ENCODE peak calls at places on chromosomes 3 and 15, in seven cellular contexts. U is K562, N is sigmoid colon, P is breast epithelium, G is heart left ventricle, W is GM12878, O is esophagus muscularis mucosa. F is an unnamed sample.

GRCh38 chr3:143134446-143134845 is 14.9 kb downstream of the CHST2 start:
- DNase-seq in U (no peak), N (no peak), G (no peak), O (no peak), P (no peak), W (no peak), F (no peak)

GRCh38 chr3:40924559-40925058 is 274.7 kb upstream of the CTNNB1 start:
- DNase-seq in O (peak; percentile 66), W (no peak), N (no peak), U (no peak), P (no peak), G (no peak), F (no peak)

GRCh38 chr3:57530071-57530608 is 14.0 kb downstream of the DNAH12 start:
- DNase-seq in N (no peak), U (no peak), P (no peak), G (no peak), O (no peak), W (no peak), F (no peak)

GRCh38 chr3:186137051-186137685 is 28.3 kb upstream of the ETV5 start:
- DNase-seq in G (no peak), W (no peak), U (no peak), P (no peak), O (no peak), N (no peak), F (no peak)

GRCh38 chr15:100247228-100248225 is 94.2 kb downstream of the ADAMTS17 start:
- DNase-seq in G (no peak), U (no peak), N (no peak), W (no peak), P (no peak), O (no peak), F (no peak)

GRCh38 chr15:48856947-48857346 is 21.0 kb upstream of the EID1 start:
- DNase-seq in N (no peak), P (no peak), G (no peak), W (no peak), O (no peak), U (no peak), F (no peak)

GRCh38 chr3:153052096-153052460 is 109.9 kb upstream of the RAP2B start:
- DNase-seq in U (peak; percentile 80), G (peak; percentile 54), N (peak; percentile 82), W (no peak), O (peak; percentile 79), P (no peak), F (no peak)

GRCh38 chr3:118102737-118103136 is 931.9 kb downstream of the IGSF11 start:
- DNase-seq in O (no peak), P (no peak), N (no peak), G (no peak), U (no peak), W (no peak), F (no peak)

GRCh38 chr3:25218362-25218761 is 209.7 kb upstream of the RARB start:
- DNase-seq in W (no peak), P (no peak), G (no peak), O (no peak), U (no peak), N (no peak), F (no peak)

GRCh38 chr3:196499807-196500524 is 3.6 kb downstream of the RNF168 start:
- DNase-seq in U (no peak), P (no peak), G (no peak), W (no peak), N (no peak), O (no peak), F (no peak)

GRCh38 chr15:73648027-73648295 is 14.8 kb upstream of the NPTN start:
- DNase-seq in U (no peak), W (no peak), P (no peak), O (no peak), G (no peak), N (no peak), F (no peak)

GRCh38 chr3:23819599-23820360 is 14.0 kb downstream of the UBE2E1 start:
- DNase-seq in U (no peak), O (no peak), W (no peak), P (no peak), N (no peak), G (no peak), F (no peak)

GRCh38 chr3:188299068-188299467 is 145.1 kb downstream of the LPP start:
- DNase-seq in W (no peak), P (no peak), N (no peak), G (no peak), O (no peak), U (no peak), F (no peak)

GRCh38 chr3:122802323-122802722 is 7.5 kb downstream of the SLC49A4 start:
- DNase-seq in U (no peak), P (no peak), W (no peak), O (no peak), N (no peak), G (no peak), F (no peak)

GRCh38 chr3:188264231-188265213 is 110.6 kb downstream of the LPP start:
- DNase-seq in P (no peak), U (no peak), N (peak; percentile 85), G (peak; percentile 55), W (no peak), O (no peak), F (no peak)

GRCh38 chr3:12194669-12195161 is 36.0 kb upstream of the TIMP4 start:
- DNase-seq in N (no peak), O (peak; percentile 82), P (no peak), W (no peak), G (no peak), U (peak; percentile 59), F (peak; percentile 78)

GRCh38 chr3:126490619-126491018 is 14.9 kb upstream of the ZXDC start:
- DNase-seq in U (peak; percentile 17), G (no peak), W (no peak), O (no peak), P (no peak), N (no peak), F (no peak)

DNA sequence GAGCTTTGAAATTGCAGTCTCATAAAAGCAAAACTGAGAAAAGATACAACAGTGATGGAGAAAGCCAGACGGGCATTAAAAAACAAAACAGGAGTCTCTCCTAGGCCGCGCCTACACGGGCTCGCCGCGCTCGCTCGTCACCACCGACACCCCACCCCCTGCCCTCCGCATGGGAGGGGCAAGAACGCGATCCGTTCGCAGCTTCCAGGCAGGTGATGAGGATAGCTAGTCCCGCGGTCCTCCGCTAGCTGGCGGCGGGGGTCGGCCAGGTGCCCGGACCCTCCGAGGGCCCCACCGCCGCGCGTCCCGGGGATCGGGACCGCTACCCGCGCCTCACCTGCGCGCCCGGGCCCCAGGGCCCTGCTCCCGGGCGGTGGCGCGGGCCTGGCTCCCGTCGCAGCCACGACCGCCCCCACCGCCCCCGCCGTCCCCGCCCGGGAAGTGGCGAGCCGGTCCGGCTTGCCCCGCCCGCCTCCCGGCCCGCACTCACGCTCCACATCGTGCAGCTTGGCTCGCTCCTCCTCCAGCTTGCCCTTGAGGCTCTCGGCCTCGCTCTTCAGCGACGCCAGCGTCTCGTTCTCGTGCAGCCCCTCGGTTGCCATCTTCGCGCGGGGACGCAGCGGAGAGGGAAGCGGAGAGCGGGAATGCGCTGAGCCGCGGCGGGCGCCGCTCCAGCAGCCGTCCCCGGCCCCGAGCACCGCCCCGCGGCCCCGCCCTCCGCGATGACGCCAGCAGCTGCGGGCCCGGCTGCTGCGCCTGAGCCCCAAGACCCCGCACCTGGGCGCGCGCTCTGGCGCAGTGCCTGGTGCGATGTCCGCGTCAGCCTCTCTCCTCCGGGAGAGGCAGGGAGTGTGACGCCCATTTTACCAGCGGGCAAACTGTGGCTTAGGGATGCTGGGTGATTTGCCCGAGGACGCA is 11.7 kb downstream of the GNB5 start:
- DNase-seq in P (peak; percentile 81), N (peak; percentile 95), U (peak; percentile 81), W (peak; percentile 37), G (peak; percentile 72), O (peak; percentile 95), F (peak; percentile 96)
- TF ChIP-seq POLR2A in P (peak; percentile 54), N (no peak), U (no peak), W (peak; percentile 89), G (no peak), O (no peak), F (peak; percentile 36)

GRCh38 chr3:181717505-181717904 is 5.8 kb downstream of the SOX2 start:
- DNase-seq in N (no peak), O (no peak), W (no peak), P (no peak), U (no peak), G (no peak), F (no peak)

GRCh38 chr3:181715601-181716340 is 4.0 kb downstream of the SOX2 start:
- DNase-seq in W (no peak), P (no peak), G (no peak), U (no peak), O (peak; percentile 4), N (no peak), F (no peak)

GRCh38 chr3:181718416-181718815 is 6.7 kb downstream of the SOX2 start:
- DNase-seq in W (no peak), O (peak; percentile 14), P (no peak), U (no peak), G (no peak), N (no peak), F (no peak)

GRCh38 chr3:181719298-181719859 is 7.7 kb downstream of the SOX2 start:
- DNase-seq in N (no peak), U (no peak), P (no peak), W (no peak), G (no peak), O (peak; percentile 70), F (no peak)

DNA sequence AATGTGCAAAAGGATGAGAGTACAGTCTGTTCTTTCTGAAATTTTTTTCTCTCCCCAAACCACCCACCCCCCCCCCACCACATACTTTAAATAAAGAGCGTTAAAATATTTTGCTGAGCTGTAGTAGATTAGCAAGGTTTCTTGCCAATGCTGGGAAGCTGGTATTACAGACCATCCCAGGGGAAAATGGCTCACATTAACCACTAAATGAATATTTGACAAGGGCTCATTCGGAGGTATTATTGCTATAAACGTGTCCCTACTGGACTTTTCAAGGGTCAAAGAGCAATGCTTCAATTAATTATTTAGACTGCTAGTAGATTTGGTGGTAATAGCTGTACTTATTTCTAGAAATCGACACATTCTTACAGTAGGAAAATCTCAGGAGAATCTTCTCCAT is 5.2 kb downstream of the SOX2 start:
- DNase-seq in P (no peak), U (no peak), W (no peak), N (no peak), G (no peak), O (no peak), F (no peak)
- H3K27me3 ChIP-seq in P (peaks cover 20% of the 10 kb centered on the region), U (peaks cover 14% of the 10 kb centered on the region), W (peaks cover 9% of the 10 kb centered on the region), N (peaks cover 100% of the 10 kb centered on the region), G (peaks cover 99% of the 10 kb centered on the region), O (no peaks in the 10 kb centered on the region), F (no peaks in the 10 kb centered on the region)

GRCh38 chr3:151351216-151351615 is 21.9 kb upstream of the P2RY13 start:
- DNase-seq in W (no peak), U (no peak), G (no peak), O (no peak), P (no peak), N (no peak), F (no peak)
- H3K4me1 ChIP-seq in W (peaks cover 21% of the 10 kb centered on the region), U (no peaks in the 10 kb centered on the region), G (no peaks in the 10 kb centered on the region), O (no peaks in the 10 kb centered on the region), P (no peaks in the 10 kb centered on the region), N (peaks cover 1% of the 10 kb centered on the region), F (no peaks in the 10 kb centered on the region)

DNA sequence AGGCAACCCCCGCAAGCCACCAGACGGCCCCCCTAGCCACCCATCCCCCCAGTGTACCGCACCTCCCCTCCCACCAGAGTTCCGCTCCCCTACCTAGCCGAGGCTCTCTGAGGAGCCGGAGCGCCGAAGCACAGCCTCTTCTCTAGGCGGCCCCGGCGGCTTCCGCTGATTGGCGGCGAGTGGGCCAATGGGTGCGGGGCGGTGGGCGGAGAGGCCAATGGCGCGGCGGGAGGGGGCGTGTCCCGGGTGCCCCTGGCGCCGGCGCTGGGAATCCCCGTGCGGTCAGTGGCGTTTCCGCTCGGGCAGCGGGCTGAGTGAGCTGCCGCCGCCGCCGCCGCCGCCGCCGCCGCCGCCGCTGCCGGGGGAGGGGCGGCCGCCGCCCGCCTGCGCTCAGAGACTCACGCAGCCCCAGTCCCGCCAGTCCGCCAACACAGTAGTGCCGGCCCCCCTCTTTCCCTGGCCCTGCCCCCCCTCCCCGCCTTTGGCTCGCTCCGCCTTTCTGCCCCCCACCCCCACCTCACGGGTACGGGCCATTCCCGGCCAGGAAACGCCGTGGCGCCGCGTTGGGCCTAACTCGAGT is at the start of gene SETD5:
- DNase-seq in O (peak; percentile 99), W (peak; percentile 67), N (peak; percentile 99), G (peak; percentile 99), U (peak; percentile 98), P (peak; percentile 99), F (peak; percentile 100)
- TF ChIP-seq POLR2A in O (peak; percentile 90), W (peak; percentile 85), N (peak; percentile 96), G (peak; percentile 84), U (peak; percentile 97), P (peak; percentile 97), F (peak; percentile 86)

F was measured in Peyer's patch.